ENCODE peak calls at places on chromosomes 7 and 10, in six cellular contexts. Q is retina; M is AG04450; U is upper lobe of right lung; T is natural killer cell treated with Interleukin-12 subunit alpha and Interleukin-12 subunit beta and Interleukin-15 and Interleukin-18, amount 100 ng/mL, for 72 hours; C is activated T-cell treated with anti-CD3 and anti-CD28 coated beads, Interleukin-2, amount 50 U/mL, for 24 hours. P is an unnamed sample.

GRCh38 chr10:130749911-130750310 is 561.6 kb downstream of the TCERG1L start:
- DNase-seq in T (no peak), U (peak), C (no peak), Q (no peak), M (no peak), P (no peak)

GRCh38 chr10:84237199-84238051 is 3.9 kb downstream of the LRIT1 start:
- DNase-seq in M (no peak), Q (peak), U (no peak), T (no peak), C (no peak), P (no peak)

GRCh38 chr10:30784521-30784895 is 155.0 kb upstream of the LYZL2 start:
- DNase-seq in T (no peak), Q (no peak), U (no peak), M (no peak), C (no peak), P (no peak)

GRCh38 chr10:102814873-102815661 is 22.1 kb downstream of the CYP17A1 start:
- DNase-seq in M (no peak), T (no peak), U (peak), Q (no peak), C (no peak), P (no peak)

GRCh38 chr10:79149662-79150443 is 81.1 kb downstream of the ZMIZ1 start:
- DNase-seq in C (peak), Q (no peak), U (peak), T (peak), M (no peak), P (no peak)

GRCh38 chr10:73965890-73966768 is 31.8 kb upstream of the VCL start:
- DNase-seq in C (no peak), M (peak), U (peak), Q (peak), T (no peak), P (peak)

GRCh38 chr10:15197276-15197675 is 28.8 kb upstream of the NMT2 start:
- DNase-seq in U (no peak), C (no peak), T (no peak), M (no peak), Q (no peak), P (no peak)

GRCh38 chr10:113058175-113058961 is 108.3 kb downstream of the TCF7L2 start:
- DNase-seq in U (no peak), T (no peak), M (peak), Q (peak), C (no peak), P (peak)

GRCh38 chr7:41916450-41916927 is 213.6 kb upstream of the INHBA start:
- DNase-seq in U (no peak), T (no peak), M (peak), Q (no peak), C (no peak), P (peak)

GRCh38 chr7:104174798-104175197 is 33.0 kb downstream of the ORC5 start:
- DNase-seq in M (no peak), U (no peak), T (no peak), Q (no peak), C (no peak), P (no peak)

GRCh38 chr7:45236666-45237065 is 79.1 kb downstream of the RAMP3 start:
- DNase-seq in Q (no peak), M (no peak), U (no peak), T (no peak), C (no peak), P (no peak)

GRCh38 chr7:107913846-107914245 is 22.9 kb downstream of the DLD start:
- DNase-seq in U (no peak), M (no peak), Q (no peak), C (no peak), T (no peak), P (no peak)

GRCh38 chr7:129273936-129274335 is 49.1 kb downstream of the AHCYL2 start:
- DNase-seq in C (no peak), Q (no peak), U (no peak), M (no peak), T (no peak), P (no peak)

GRCh38 chr10:10500941-10501340 is 516.7 kb upstream of the CELF2 start:
- DNase-seq in M (peak), U (no peak), T (no peak), Q (no peak), C (no peak), P (peak)

GRCh38 chr10:71829171-71829570 is 21.9 kb downstream of the PSAP start:
- DNase-seq in U (no peak), Q (no peak), M (no peak), C (no peak), T (no peak), P (no peak)

GRCh38 chr10:71998840-71999194 is 34.6 kb downstream of the CHST3 start:
- DNase-seq in Q (no peak), C (no peak), T (no peak), U (no peak), M (no peak), P (no peak)

GRCh38 chr10:82564353-82565218 is 689.6 kb downstream of the NRG3 start:
- DNase-seq in T (no peak), M (no peak), Q (no peak), C (no peak), U (no peak), P (no peak)

GRCh38 chr10:13294784-13295183 is 5.1 kb downstream of the PHYH start:
- DNase-seq in C (no peak), Q (no peak), U (no peak), M (no peak), T (no peak), P (no peak)

GRCh38 chr7:129450295-129450694 is 16.1 kb downstream of the STRIP2 start:
- DNase-seq in C (no peak), T (no peak), U (no peak), Q (no peak), M (no peak), P (no peak)

GRCh38 chr7:116953727-116954442 is 584 bp downstream of the ST7 start:
- DNase-seq in M (peak), Q (peak), U (peak), C (peak), T (peak), P (peak)

GRCh38 chr10:89001428-89002072 is 11.0 kb downstream of the FAS start:
- DNase-seq in T (no peak), C (no peak), U (no peak), Q (peak), M (no peak), P (no peak)

GRCh38 chr7:17408245-17408903 is 109.9 kb downstream of the AHR start:
- DNase-seq in M (peak), C (no peak), Q (no peak), U (peak), T (no peak), P (peak)

GRCh38 chr7:43758861-43759683 is 592 bp downstream of the BLVRA start:
- DNase-seq in M (no peak), C (peak), T (peak), U (no peak), Q (peak), P (no peak)